ENCODE peak calls at places on chromosomes 7 and 10, in five cellular contexts. K is A549, F is IMR-90, E is tibial nerve, L is stomach. H is an unnamed sample.

GRCh38 chr10:120887482-120887881 is 36.3 kb downstream of the WDR11 start:
- DNase-seq in L (no peak), F (no peak), K (no peak), E (no peak), H (no peak)

GRCh38 chr10:121804460-121804859 is 123.4 kb downstream of the ATE1 start:
- DNase-seq in L (no peak), F (peak; percentile 88), E (no peak), K (no peak), H (no peak)

GRCh38 chr10:71621783-71622526 is 97.6 kb downstream of the C10orf105 start:
- DNase-seq in K (no peak), L (no peak), F (peak; percentile 36), E (peak; percentile 22), H (peak; percentile 32)

GRCh38 chr10:127320176-127320575 is 123.8 kb upstream of the INSYN2A start:
- DNase-seq in E (peak; percentile 21), L (no peak), F (no peak), K (no peak), H (no peak)

GRCh38 chr7:151745090-151745638 is 131.8 kb downstream of the PRKAG2 start:
- DNase-seq in E (peak; percentile 31), L (peak; percentile 86), K (peak; percentile 93), F (peak; percentile 89), H (no peak)

GRCh38 chr7:44189286-44189992 is at the start of gene GCK:
- DNase-seq in K (no peak), E (no peak), L (no peak), F (no peak), H (peak; percentile 12)

GRCh38 chr10:79178614-79179403 is 110.0 kb downstream of the ZMIZ1 start:
- DNase-seq in E (no peak), F (peak; percentile 93), K (no peak), L (no peak), H (no peak)

GRCh38 chr7:80088705-80089104 is 45.9 kb upstream of the GNAI1 start:
- DNase-seq in K (no peak), F (peak; percentile 31), L (no peak), E (no peak), H (no peak)

GRCh38 chr10:12594448-12594944 is 245.1 kb downstream of the CAMK1D start:
- DNase-seq in F (no peak), L (no peak), E (no peak), K (no peak), H (no peak)

GRCh38 chr7:96481831-96482230 is 159.9 kb upstream of the SLC25A13 start:
- DNase-seq in E (no peak), L (no peak), K (no peak), F (peak; percentile 1), H (no peak)

GRCh38 chr10:107166378-107166777 is 1.9 kb upstream of the SORCS1 start:
- DNase-seq in E (no peak), F (no peak), K (no peak), L (no peak), H (no peak)

GRCh38 chr10:122233857-122234348 is 37.2 kb upstream of the BTBD16 start:
- DNase-seq in F (no peak), E (no peak), K (no peak), L (no peak), H (no peak)

GRCh38 chr10:74624501-74624900 is 201.9 kb upstream of the KAT6B start:
- DNase-seq in L (no peak), F (no peak), E (no peak), K (no peak), H (no peak)

GRCh38 chr10:104026762-104027161 is 58.9 kb downstream of the COL17A1 start:
- DNase-seq in K (peak; percentile 31), F (no peak), E (no peak), L (no peak), H (no peak)

GRCh38 chr7:98354511-98355249 is 46.2 kb downstream of the BAIAP2L1 start:
- DNase-seq in E (no peak), L (peak; percentile 80), K (peak; percentile 69), F (peak; percentile 82), H (no peak)

GRCh38 chr10:70403483-70404035 is 386 bp upstream of the EIF4EBP2 start:
- DNase-seq in K (no peak), F (no peak), L (no peak), E (no peak), H (no peak)

GRCh38 chr10:132687893-132688579 is 97.9 kb downstream of the NKX6-2 start:
- DNase-seq in F (no peak), L (no peak), E (no peak), K (no peak), H (no peak)

DNA sequence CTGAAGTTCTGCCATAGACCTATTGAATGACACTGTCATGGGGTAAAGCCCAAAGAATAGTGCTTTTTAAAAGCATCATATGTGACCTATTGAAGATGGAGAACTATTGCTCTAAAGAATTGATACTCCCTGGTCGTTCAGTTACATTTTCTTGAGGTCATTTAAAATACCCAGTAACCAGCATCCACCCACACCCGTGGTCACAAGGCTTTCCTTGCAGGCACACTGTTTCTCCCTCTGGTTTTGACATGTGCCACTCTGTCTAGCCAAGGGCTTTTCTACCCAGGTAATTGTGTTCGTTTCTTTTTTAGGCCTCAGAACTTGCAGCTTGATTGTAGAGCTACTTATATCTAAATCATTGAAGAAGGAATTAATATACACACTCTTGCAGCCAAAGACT is 68.3 kb upstream of the LYZL2 start:
- DNase-seq in L (no peak), F (no peak), E (no peak), K (no peak), H (no peak)
- H3K4me1 ChIP-seq in L (peaks cover 22% of the 10 kb centered on the region), F (peaks cover 8% of the 10 kb centered on the region), E (peaks cover 2% of the 10 kb centered on the region), K (peaks cover 33% of the 10 kb centered on the region), H (no peaks in the 10 kb centered on the region)

DNA sequence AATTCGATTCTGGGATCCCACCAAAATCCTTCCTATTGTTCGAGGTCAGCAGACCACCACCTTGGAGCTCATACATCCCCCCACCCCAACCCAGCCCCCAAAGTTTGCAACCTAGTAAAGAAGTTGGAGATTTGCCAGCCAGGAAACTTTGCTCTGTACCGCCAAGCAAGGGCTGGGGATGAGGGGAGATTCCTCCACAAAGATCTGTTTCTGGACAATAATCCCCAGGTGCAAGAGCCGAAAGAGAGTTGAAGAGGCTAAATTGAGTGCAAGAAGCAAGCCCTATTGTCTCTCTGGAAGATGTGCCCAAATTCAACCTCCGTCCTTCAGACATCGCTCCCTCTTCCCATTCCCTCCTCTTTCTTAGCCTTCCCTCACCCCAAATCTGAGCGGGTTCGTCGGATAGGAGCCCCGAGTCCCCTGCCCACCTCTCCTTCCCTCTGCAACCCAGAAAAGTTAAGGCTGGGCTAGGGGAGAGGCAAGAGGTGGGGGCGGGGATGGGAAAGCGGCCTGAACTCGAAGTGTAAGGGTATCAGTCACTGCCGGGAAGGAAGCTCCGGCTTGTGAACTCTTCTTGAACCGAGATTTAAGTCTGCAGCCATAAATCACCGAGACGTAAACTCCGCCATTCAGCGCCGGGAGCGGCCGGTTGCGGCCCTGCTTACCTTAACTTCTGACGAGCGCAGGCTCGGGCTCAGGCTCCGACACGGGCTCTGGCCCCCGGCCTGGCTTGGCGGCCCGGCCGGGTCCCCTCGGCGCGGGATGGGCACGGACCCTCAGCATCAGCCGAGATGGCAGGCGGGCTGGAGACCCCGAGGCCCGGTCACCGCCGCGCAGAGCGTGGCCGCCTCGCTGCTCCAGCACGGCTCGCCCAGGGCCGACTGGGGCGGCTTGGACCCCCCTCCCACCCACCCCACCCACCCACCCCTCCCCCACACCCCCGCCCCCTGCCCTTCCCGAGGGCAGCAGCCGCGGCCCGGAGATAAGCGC is 10.8 kb upstream of the HOXA2 start:
- DNase-seq in E (no peak), L (no peak), K (peak; percentile 56), F (peak; percentile 95), H (no peak)
- TF ChIP-seq POLR2A in E (no peak), L (no peak), K (peak; percentile 8), F (peak; percentile 77), H (no peak)

GRCh38 chr7:135178364-135178763 is 7.9 kb upstream of the CYREN start:
- DNase-seq in L (peak; percentile 74), E (no peak), K (no peak), F (no peak), H (no peak)
- H3K4me3 ChIP-seq in L (no peak overlapping the region), E (no peak overlapping the region), K (no peak overlapping the region), F (no peak overlapping the region), H (no peak overlapping the region)

GRCh38 chr10:80473096-80473657 is 19.1 kb downstream of the TSPAN14 start:
- DNase-seq in L (no peak), K (no peak), E (no peak), F (no peak), H (no peak)
- H3K4me1 ChIP-seq in L (peaks cover 75% of the 10 kb centered on the region), K (peaks cover 93% of the 10 kb centered on the region), E (peaks cover 83% of the 10 kb centered on the region), F (peaks cover 27% of the 10 kb centered on the region), H (peaks cover 50% of the 10 kb centered on the region)

GRCh38 chr10:13743963-13744362 is 157.2 kb downstream of the PRPF18 start:
- DNase-seq in L (no peak), F (no peak), K (no peak), E (no peak), H (no peak)

GRCh38 chr10:13740416-13740815 is 153.7 kb downstream of the PRPF18 start:
- DNase-seq in L (no peak), E (no peak), K (no peak), F (no peak), H (no peak)

GRCh38 chr10:13745271-13745670 is 158.5 kb downstream of the PRPF18 start:
- DNase-seq in K (no peak), E (no peak), F (no peak), L (no peak), H (no peak)

GRCh38 chr10:13741438-13741837 is 154.7 kb downstream of the PRPF18 start:
- DNase-seq in F (no peak), K (no peak), E (no peak), L (no peak), H (no peak)

DNA sequence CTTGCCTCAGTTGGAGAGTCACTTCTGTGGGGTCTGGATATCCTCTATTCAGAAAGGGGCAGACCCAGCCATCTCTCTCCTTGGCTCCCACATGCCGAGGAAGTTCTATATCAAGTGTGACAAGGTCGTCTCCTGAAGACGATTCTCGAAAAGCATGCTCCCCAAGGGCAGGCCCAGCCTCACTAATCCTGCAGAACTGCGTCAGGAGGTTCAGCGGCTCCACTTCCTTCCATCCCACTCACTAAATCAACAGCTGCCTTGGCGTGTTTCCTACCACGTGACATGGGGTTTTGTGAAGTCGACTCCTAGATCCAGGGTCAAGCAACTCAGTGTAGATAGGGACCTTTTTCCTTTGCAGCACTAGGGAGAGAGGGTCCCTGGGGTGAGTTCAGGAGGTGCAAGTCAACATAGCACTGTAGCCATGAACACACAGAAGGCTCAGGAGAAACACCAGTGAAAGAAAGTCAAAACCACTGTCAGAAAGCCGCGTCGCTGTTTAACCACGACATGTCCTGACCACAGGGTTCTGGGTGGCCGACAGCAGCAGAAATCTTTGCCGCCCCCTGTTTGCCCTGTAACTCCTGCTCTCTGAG is 156.4 kb downstream of the PRPF18 start:
- DNase-seq in K (no peak), E (peak; percentile 36), L (no peak), F (peak; percentile 11), H (no peak)
- TF ChIP-seq POLR2A in K (no peak), E (no peak), L (no peak), F (no peak), H (no peak)

DNA sequence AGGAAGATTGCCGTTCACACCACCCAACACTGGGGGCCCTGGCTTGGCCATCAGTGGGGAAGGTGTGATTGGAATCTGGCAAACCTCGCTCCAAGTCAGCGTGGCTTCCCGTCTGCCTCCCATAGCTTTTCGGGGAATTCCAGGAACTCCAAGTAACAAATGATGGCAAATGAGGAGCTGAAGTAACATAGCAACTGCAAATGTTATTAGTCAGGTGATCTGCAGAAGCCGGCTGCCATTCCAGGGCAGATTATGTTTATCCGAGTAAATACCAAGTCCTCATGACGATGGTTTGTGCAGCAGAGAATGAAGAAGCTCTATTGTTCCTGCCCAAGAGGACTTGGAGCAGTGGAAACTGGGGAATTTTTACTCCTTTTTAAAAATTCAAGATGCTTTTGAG is 270.5 kb upstream of the PODXL start:
- DNase-seq in F (no peak), E (no peak), L (no peak), K (no peak), H (no peak)
- H3K4me3 ChIP-seq in F (no peak overlapping the region), E (no peak overlapping the region), L (no peak overlapping the region), K (no peak overlapping the region), H (no peak overlapping the region)

GRCh38 chr7:37131855-37132254 is 316.8 kb downstream of the ELMO1 start:
- DNase-seq in K (no peak), L (no peak), F (no peak), E (no peak), H (no peak)

GRCh38 chr7:37128644-37129043 is 320.0 kb downstream of the ELMO1 start:
- DNase-seq in E (no peak), K (no peak), L (no peak), F (no peak), H (no peak)
- H3K4me1 ChIP-seq in E (no peaks in the 10 kb centered on the region), K (no peaks in the 10 kb centered on the region), L (peaks cover 15% of the 10 kb centered on the region), F (no peaks in the 10 kb centered on the region), H (peaks cover 10% of the 10 kb centered on the region)

H was measured in testis.